ENCODE peak calls at places on chromosomes 2 and 18, in seven cellular contexts. One of them, this sample, is unnamed.

GRCh38 chr2:56210291-56210690 is 26.5 kb downstream of the CCDC85A start:
- DNase-seq in fibroblast of mammary gland: no peak
- DNase-seq in A673: no peak
- DNase-seq in cardiac fibroblast: no peak
- DNase-seq in psoas muscle: no peak
- DNase-seq in lower lobe of right lung: no peak
- DNase-seq in HFF-Myc: no peak
- DNase-seq in this sample: no peak

GRCh38 chr18:2968559-2968958 is 44.4 kb downstream of the LPIN2 start:
- DNase-seq in fibroblast of mammary gland: no peak
- DNase-seq in A673: no peak
- DNase-seq in cardiac fibroblast: no peak
- DNase-seq in psoas muscle: no peak
- DNase-seq in lower lobe of right lung: peak
- DNase-seq in HFF-Myc: no peak
- DNase-seq in this sample: no peak

GRCh38 chr2:60552096-60552850 is 1.2 kb downstream of the BCL11A start:
- DNase-seq in fibroblast of mammary gland: no peak
- DNase-seq in A673: no peak
- DNase-seq in cardiac fibroblast: no peak
- DNase-seq in psoas muscle: no peak
- DNase-seq in lower lobe of right lung: no peak
- DNase-seq in HFF-Myc: no peak
- DNase-seq in this sample: no peak

GRCh38 chr2:82819936-82820335 is 1639.1 kb downstream of the SUCLG1 start:
- DNase-seq in fibroblast of mammary gland: no peak
- DNase-seq in A673: no peak
- DNase-seq in cardiac fibroblast: no peak
- DNase-seq in psoas muscle: no peak
- DNase-seq in lower lobe of right lung: no peak
- DNase-seq in HFF-Myc: no peak
- DNase-seq in this sample: no peak

GRCh38 chr2:24209389-24210105 is 34.7 kb downstream of the FAM228A start:
- DNase-seq in fibroblast of mammary gland: no peak
- DNase-seq in A673: no peak
- DNase-seq in cardiac fibroblast: no peak
- DNase-seq in psoas muscle: no peak
- DNase-seq in lower lobe of right lung: no peak
- DNase-seq in HFF-Myc: no peak
- DNase-seq in this sample: no peak

GRCh38 chr18:33116376-33116775 is 324.1 kb downstream of the CCDC178 start:
- DNase-seq in fibroblast of mammary gland: no peak
- DNase-seq in A673: peak
- DNase-seq in cardiac fibroblast: peak
- DNase-seq in psoas muscle: no peak
- DNase-seq in lower lobe of right lung: peak
- DNase-seq in HFF-Myc: no peak
- DNase-seq in this sample: no peak

GRCh38 chr2:217289909-217290283 is 430.0 kb upstream of the TNP1 start:
- DNase-seq in fibroblast of mammary gland: no peak
- DNase-seq in A673: no peak
- DNase-seq in cardiac fibroblast: no peak
- DNase-seq in psoas muscle: no peak
- DNase-seq in lower lobe of right lung: no peak
- DNase-seq in HFF-Myc: no peak
- DNase-seq in this sample: peak

GRCh38 chr2:159029936-159030335 is 61.5 kb downstream of the TANC1 start:
- DNase-seq in fibroblast of mammary gland: no peak
- DNase-seq in A673: no peak
- DNase-seq in cardiac fibroblast: no peak
- DNase-seq in psoas muscle: no peak
- DNase-seq in lower lobe of right lung: no peak
- DNase-seq in HFF-Myc: no peak
- DNase-seq in this sample: no peak

GRCh38 chr18:71371951-71372605 is 1083.2 kb downstream of the SOCS6 start:
- DNase-seq in fibroblast of mammary gland: no peak
- DNase-seq in A673: no peak
- DNase-seq in cardiac fibroblast: no peak
- DNase-seq in psoas muscle: no peak
- DNase-seq in lower lobe of right lung: no peak
- DNase-seq in HFF-Myc: no peak
- DNase-seq in this sample: no peak

DNA sequence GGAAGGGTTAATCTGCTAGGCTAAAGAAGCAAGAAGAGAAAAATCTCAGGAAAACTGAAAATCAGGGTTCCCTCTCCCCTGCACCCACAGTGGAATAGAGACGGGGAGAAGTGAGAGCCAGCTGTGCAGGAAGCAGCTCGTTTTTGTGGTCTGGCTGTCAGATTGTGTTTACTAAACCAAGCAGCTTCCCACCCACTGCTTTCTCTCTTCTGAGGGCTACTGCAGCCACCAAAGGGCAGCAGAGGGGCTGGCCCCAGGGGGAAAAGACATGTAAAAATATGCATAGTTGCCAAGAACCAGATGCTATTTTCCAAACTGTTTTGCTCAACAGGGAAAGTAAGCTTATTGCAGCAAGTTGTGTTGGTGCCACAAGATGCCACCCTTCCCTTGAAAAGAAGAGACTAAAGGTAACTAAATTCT is 72.6 kb upstream of the THUMPD2 start:
- DNase-seq in fibroblast of mammary gland: peak
- DNase-seq in A673: peak
- DNase-seq in cardiac fibroblast: peak
- DNase-seq in psoas muscle: no peak
- DNase-seq in lower lobe of right lung: no peak
- DNase-seq in HFF-Myc: peak
- DNase-seq in this sample: peak
- H3K4me3 ChIP-seq in fibroblast of mammary gland: no peak
- H3K4me3 ChIP-seq in A673: no peak
- H3K4me3 ChIP-seq in cardiac fibroblast: no peak
- H3K4me3 ChIP-seq in psoas muscle: no peak
- H3K4me3 ChIP-seq in lower lobe of right lung: no peak
- H3K4me3 ChIP-seq in HFF-Myc: no peak
- H3K4me3 ChIP-seq in this sample: no peak

GRCh38 chr18:5626130-5626880 is 82.5 kb upstream of the EPB41L3 start:
- DNase-seq in fibroblast of mammary gland: no peak
- DNase-seq in A673: no peak
- DNase-seq in cardiac fibroblast: no peak
- DNase-seq in psoas muscle: no peak
- DNase-seq in lower lobe of right lung: no peak
- DNase-seq in HFF-Myc: no peak
- DNase-seq in this sample: no peak

GRCh38 chr18:5630057-5630765 is 86.4 kb upstream of the EPB41L3 start:
- DNase-seq in fibroblast of mammary gland: no peak
- DNase-seq in A673: peak
- DNase-seq in cardiac fibroblast: peak
- DNase-seq in psoas muscle: peak
- DNase-seq in lower lobe of right lung: peak
- DNase-seq in HFF-Myc: no peak
- DNase-seq in this sample: no peak

GRCh38 chr18:5628512-5629255 is 84.9 kb upstream of the EPB41L3 start:
- DNase-seq in fibroblast of mammary gland: peak
- DNase-seq in A673: peak
- DNase-seq in cardiac fibroblast: peak
- DNase-seq in psoas muscle: peak
- DNase-seq in lower lobe of right lung: peak
- DNase-seq in HFF-Myc: no peak
- DNase-seq in this sample: peak

GRCh38 chr18:5625076-5625475 is 81.3 kb upstream of the EPB41L3 start:
- DNase-seq in fibroblast of mammary gland: no peak
- DNase-seq in A673: no peak
- DNase-seq in cardiac fibroblast: no peak
- DNase-seq in psoas muscle: no peak
- DNase-seq in lower lobe of right lung: no peak
- DNase-seq in HFF-Myc: no peak
- DNase-seq in this sample: no peak

DNA sequence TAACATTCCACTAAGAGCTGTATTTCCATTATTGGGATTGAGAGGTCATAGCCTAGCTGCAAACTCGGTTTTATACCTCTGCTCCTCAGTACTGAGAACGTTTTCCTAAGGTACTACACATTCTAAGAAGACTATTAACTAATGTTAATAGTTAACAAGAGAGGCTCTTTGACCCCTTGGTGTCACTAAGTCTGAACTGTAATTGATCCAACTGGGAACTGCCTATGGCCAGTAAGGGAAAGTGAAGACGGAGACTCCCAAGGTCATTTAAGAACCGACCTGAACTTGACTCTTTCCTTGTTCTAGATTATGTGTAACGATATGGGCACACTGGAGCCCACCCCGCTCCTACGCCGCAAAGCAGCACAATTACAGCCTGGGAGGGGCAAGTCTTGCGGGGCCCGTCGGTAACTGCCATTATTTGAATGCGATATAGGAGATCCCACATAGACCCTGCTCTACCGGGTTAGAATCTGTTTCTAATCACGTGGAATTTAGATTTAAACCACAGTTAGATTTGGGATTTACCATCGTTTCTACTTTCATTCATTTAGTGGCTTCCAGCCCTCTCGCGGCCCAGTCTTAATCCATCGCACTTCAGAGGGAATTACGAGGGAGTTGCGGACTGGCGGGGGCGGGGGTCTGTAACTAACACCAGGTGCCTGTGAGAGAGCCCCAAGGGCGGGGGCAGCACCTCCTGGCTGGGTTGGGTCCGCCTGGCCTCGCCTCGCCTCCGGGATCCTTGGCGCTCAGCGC is 84.1 kb upstream of the EPB41L3 start:
- DNase-seq in fibroblast of mammary gland: no peak
- DNase-seq in A673: no peak
- DNase-seq in cardiac fibroblast: no peak
- DNase-seq in psoas muscle: no peak
- DNase-seq in lower lobe of right lung: no peak
- DNase-seq in HFF-Myc: no peak
- DNase-seq in this sample: no peak
- TF ChIP-seq CTCF in fibroblast of mammary gland: no peak
- TF ChIP-seq CTCF in A673: no peak
- TF ChIP-seq CTCF in cardiac fibroblast: no peak
- TF ChIP-seq CTCF in psoas muscle: no peak
- TF ChIP-seq CTCF in lower lobe of right lung: no peak
- TF ChIP-seq CTCF in HFF-Myc: no peak
- TF ChIP-seq CTCF in this sample: no peak

DNA sequence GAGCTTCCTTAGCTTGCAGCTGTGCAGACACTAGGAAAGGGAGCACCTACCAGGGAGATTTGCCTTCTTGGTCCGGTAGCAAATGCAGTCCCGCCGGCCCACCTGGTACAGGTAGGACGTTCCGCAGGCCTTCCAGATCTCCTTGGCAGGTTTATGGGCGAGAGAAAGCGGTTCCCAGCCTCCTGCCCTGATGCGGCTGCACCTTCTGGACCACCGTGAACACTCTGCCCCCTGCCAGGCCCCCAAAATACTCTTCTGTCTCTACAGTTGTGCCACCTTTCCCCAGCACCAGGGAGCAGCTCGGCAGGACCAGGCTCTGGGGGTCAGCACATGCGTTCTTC is 67.4 kb downstream of the HNRNPLL start:
- DNase-seq in fibroblast of mammary gland: no peak
- DNase-seq in A673: no peak
- DNase-seq in cardiac fibroblast: no peak
- DNase-seq in psoas muscle: no peak
- DNase-seq in lower lobe of right lung: no peak
- DNase-seq in HFF-Myc: no peak
- DNase-seq in this sample: no peak
- H3K4me3 ChIP-seq in fibroblast of mammary gland: no peak
- H3K4me3 ChIP-seq in A673: no peak
- H3K4me3 ChIP-seq in cardiac fibroblast: no peak
- H3K4me3 ChIP-seq in psoas muscle: peak
- H3K4me3 ChIP-seq in lower lobe of right lung: peak
- H3K4me3 ChIP-seq in HFF-Myc: no peak
- H3K4me3 ChIP-seq in this sample: no peak

GRCh38 chr2:236848467-236848866 is 237.2 kb upstream of the COPS8 start:
- DNase-seq in fibroblast of mammary gland: no peak
- DNase-seq in A673: no peak
- DNase-seq in cardiac fibroblast: no peak
- DNase-seq in psoas muscle: no peak
- DNase-seq in lower lobe of right lung: no peak
- DNase-seq in HFF-Myc: no peak
- DNase-seq in this sample: no peak

GRCh38 chr2:236847023-236847422 is 238.7 kb upstream of the COPS8 start:
- DNase-seq in fibroblast of mammary gland: no peak
- DNase-seq in A673: no peak
- DNase-seq in cardiac fibroblast: no peak
- DNase-seq in psoas muscle: no peak
- DNase-seq in lower lobe of right lung: no peak
- DNase-seq in HFF-Myc: no peak
- DNase-seq in this sample: no peak

GRCh38 chr2:236849508-236849907 is 236.2 kb upstream of the COPS8 start:
- DNase-seq in fibroblast of mammary gland: no peak
- DNase-seq in A673: no peak
- DNase-seq in cardiac fibroblast: no peak
- DNase-seq in psoas muscle: no peak
- DNase-seq in lower lobe of right lung: no peak
- DNase-seq in HFF-Myc: no peak
- DNase-seq in this sample: no peak

GRCh38 chr2:236849940-236850339 is 235.7 kb upstream of the COPS8 start:
- DNase-seq in fibroblast of mammary gland: no peak
- DNase-seq in A673: no peak
- DNase-seq in cardiac fibroblast: no peak
- DNase-seq in psoas muscle: no peak
- DNase-seq in lower lobe of right lung: no peak
- DNase-seq in HFF-Myc: no peak
- DNase-seq in this sample: no peak

GRCh38 chr2:236847538-236848263 is 238.0 kb upstream of the COPS8 start:
- DNase-seq in fibroblast of mammary gland: no peak
- DNase-seq in A673: no peak
- DNase-seq in cardiac fibroblast: no peak
- DNase-seq in psoas muscle: no peak
- DNase-seq in lower lobe of right lung: no peak
- DNase-seq in HFF-Myc: no peak
- DNase-seq in this sample: no peak
- TF ChIP-seq CTCF in fibroblast of mammary gland: no peak
- TF ChIP-seq CTCF in A673: no peak
- TF ChIP-seq CTCF in cardiac fibroblast: no peak
- TF ChIP-seq CTCF in psoas muscle: no peak
- TF ChIP-seq CTCF in lower lobe of right lung: no peak
- TF ChIP-seq CTCF in HFF-Myc: no peak
- TF ChIP-seq CTCF in this sample: no peak

DNA sequence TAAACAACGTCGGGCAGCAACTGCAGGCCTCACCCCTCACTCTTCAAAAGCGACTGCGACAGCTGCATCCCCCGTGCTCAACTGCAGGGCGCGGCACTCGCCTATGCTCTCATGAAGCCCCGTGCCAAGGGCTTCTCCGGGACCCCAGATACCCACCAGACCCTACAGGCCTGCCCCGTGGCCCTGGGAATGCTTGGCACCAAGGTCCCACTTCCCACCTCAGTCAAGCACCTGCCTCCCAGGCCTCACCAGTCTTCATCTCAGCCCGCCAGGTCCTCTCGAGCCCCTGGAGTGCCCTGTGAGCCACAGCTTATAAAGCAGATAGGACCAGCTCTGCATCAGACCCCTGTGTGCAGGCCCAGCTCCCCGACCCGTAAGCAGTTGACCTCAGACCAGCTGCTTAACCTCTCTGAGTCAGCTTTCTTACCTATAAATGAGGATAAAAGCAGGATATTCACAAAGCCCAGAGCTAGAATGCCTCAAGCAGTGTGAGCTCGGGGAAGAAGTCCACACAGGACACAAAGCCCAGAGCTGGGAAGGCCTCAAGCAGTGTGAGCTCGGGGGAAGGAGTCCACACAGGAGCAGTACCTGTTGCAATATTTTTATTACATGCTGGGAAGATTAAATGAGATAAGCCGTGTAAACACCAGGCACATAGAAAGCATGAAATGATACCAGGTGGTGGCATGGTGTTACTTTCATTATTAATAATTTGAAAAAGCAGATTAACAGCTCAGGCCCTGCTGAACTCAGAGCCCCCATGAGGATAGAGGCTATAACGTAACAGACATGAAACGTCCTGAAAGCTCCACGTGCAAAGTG is 96.9 kb downstream of the HDAC4 start:
- DNase-seq in fibroblast of mammary gland: no peak
- DNase-seq in A673: no peak
- DNase-seq in cardiac fibroblast: no peak
- DNase-seq in psoas muscle: peak
- DNase-seq in lower lobe of right lung: no peak
- DNase-seq in HFF-Myc: no peak
- DNase-seq in this sample: no peak
- H3K4me3 ChIP-seq in fibroblast of mammary gland: no peak
- H3K4me3 ChIP-seq in A673: no peak
- H3K4me3 ChIP-seq in cardiac fibroblast: no peak
- H3K4me3 ChIP-seq in psoas muscle: peak
- H3K4me3 ChIP-seq in lower lobe of right lung: no peak
- H3K4me3 ChIP-seq in HFF-Myc: no peak
- H3K4me3 ChIP-seq in this sample: no peak

This sample was measured in fibroblast of the aortic adventitia.